ENCODE peak calls at places on chromosomes 1 and 21, in seven cellular contexts. J is Panc1, H is H1, P is stomach, Z is endothelial cell of umbilical vein, K is GM12878, S is suprapubic skin. O is an unnamed sample.
A peak's percentile ranks its signal among the peaks of the same experiment; 100 is the strongest.

GRCh38 chr1:151501474-151501873 is 9.7 kb upstream of the CGN start:
- DNase-seq in S (no peak), H (no peak), Z (no peak), J (no peak), K (no peak), P (no peak), O (no peak)

GRCh38 chr1:218658899-218659298 is 313.8 kb downstream of the TGFB2 start:
- DNase-seq in Z (peak; percentile 30), H (no peak), J (no peak), P (no peak), S (no peak), K (no peak), O (no peak)

GRCh38 chr1:97849350-97850339 is 71.2 kb downstream of the DPYD start:
- DNase-seq in K (no peak), Z (peak; percentile 93), P (no peak), H (no peak), S (no peak), J (peak; percentile 38), O (no peak)

GRCh38 chr1:237324226-237324625 is 282.2 kb downstream of the RYR2 start:
- DNase-seq in K (no peak), J (no peak), S (no peak), Z (no peak), H (no peak), P (no peak), O (no peak)

GRCh38 chr21:46097826-46098286 is at the start of gene COL6A2:
- DNase-seq in P (peak; percentile 45), H (peak; percentile 89), J (no peak), S (no peak), Z (no peak), K (no peak), O (peak; percentile 87)

GRCh38 chr1:228884196-228884595 is 148.9 kb downstream of the RHOU start:
- DNase-seq in Z (no peak), J (no peak), S (no peak), P (no peak), K (no peak), H (no peak), O (peak; percentile 31)

GRCh38 chr1:183987593-183988318 is 49.8 kb downstream of the COLGALT2 start:
- DNase-seq in S (no peak), J (no peak), Z (no peak), H (no peak), P (no peak), K (no peak), O (no peak)

GRCh38 chr1:183913556-183913955 is 108.6 kb downstream of the RGL1 start:
- DNase-seq in S (no peak), Z (no peak), K (no peak), P (no peak), H (no peak), J (no peak), O (no peak)

GRCh38 chr1:28950449-28950848 is 36.1 kb downstream of the EPB41 start:
- DNase-seq in H (no peak), Z (no peak), P (no peak), J (no peak), K (no peak), S (no peak), O (no peak)

GRCh38 chr1:92482404-92482664 is 4.4 kb downstream of the GFI1 start:
- DNase-seq in S (no peak), J (no peak), P (no peak), Z (peak; percentile 37), H (no peak), K (no peak), O (no peak)

GRCh38 chr21:43302356-43302700 is 124.6 kb downstream of the SIK1 start:
- DNase-seq in H (no peak), P (no peak), S (no peak), J (no peak), K (no peak), Z (no peak), O (no peak)

GRCh38 chr1:86714159-86714558 is 9.8 kb downstream of the SH3GLB1 start:
- DNase-seq in P (no peak), H (no peak), S (no peak), Z (no peak), K (no peak), J (no peak), O (no peak)

GRCh38 chr1:228058981-228059535 is 23.4 kb upstream of the ARF1 start:
- DNase-seq in K (no peak), J (no peak), P (no peak), Z (no peak), S (peak; percentile 67), H (no peak), O (no peak)

GRCh38 chr1:23217421-23218115 is at the start of gene HTR1D:
- DNase-seq in P (no peak), K (no peak), Z (no peak), J (no peak), H (peak; percentile 90), S (no peak), O (no peak)

GRCh38 chr1:181129771-181130606 is 41.5 kb downstream of the IER5 start:
- DNase-seq in K (no peak), H (no peak), Z (no peak), S (no peak), P (no peak), J (no peak), O (no peak)

GRCh38 chr1:31497601-31498000 is 78.7 kb upstream of the TINAGL1 start:
- DNase-seq in Z (no peak), H (no peak), P (no peak), S (no peak), K (no peak), J (no peak), O (no peak)

GRCh38 chr1:197320991-197321531 is 53.0 kb downstream of the CRB1 start:
- DNase-seq in H (no peak), Z (no peak), S (no peak), K (no peak), J (no peak), P (no peak), O (no peak)

GRCh38 chr1:1788646-1789431 is 10.6 kb upstream of the NADK start:
- DNase-seq in S (no peak), J (no peak), P (peak; percentile 62), K (no peak), H (peak; percentile 64), Z (no peak), O (no peak)

GRCh38 chr21:38852278-38852677 is 46.5 kb downstream of the ETS2 start:
- DNase-seq in Z (no peak), H (no peak), J (no peak), K (no peak), S (no peak), P (no peak), O (no peak)

DNA sequence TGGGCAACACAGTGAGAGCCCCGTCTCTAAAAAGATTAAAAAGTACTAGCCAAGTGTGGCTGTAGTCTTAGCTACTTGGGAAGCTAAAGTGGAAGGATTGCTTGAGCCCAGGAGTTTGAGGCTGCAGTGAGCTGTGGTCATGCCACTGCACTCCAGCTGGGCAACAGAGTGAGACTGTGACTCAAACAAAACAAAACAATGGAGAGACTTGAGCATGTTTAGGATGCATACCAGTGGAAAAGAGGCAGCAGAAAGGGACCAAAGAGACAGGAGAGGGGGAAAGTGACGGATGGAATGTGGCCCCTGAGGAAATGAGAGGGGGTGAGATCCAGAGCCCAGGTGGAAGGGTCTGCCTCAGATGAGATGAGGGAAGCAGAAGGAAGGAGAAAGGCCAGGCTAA is 358.9 kb downstream of the RPS6KC1 start:
- DNase-seq in J (no peak), Z (no peak), P (no peak), K (no peak), H (no peak), S (no peak), O (no peak)
- H3K4me1 ChIP-seq in J (no peaks in the 10 kb centered on the region), Z (no peaks in the 10 kb centered on the region), P (no peaks in the 10 kb centered on the region), K (no peaks in the 10 kb centered on the region), H (no peaks in the 10 kb centered on the region), S (no peaks in the 10 kb centered on the region), O (no peaks in the 10 kb centered on the region)

GRCh38 chr1:232139444-232139843 is 490.5 kb downstream of the SIPA1L2 start:
- DNase-seq in H (no peak), K (no peak), Z (no peak), P (no peak), S (no peak), J (no peak), O (no peak)

GRCh38 chr1:232136136-232136535 is 493.8 kb downstream of the SIPA1L2 start:
- DNase-seq in H (no peak), K (no peak), Z (no peak), P (no peak), S (no peak), J (no peak), O (no peak)

GRCh38 chr1:232137066-232137465 is 492.9 kb downstream of the SIPA1L2 start:
- DNase-seq in S (no peak), P (no peak), J (no peak), K (no peak), Z (no peak), H (no peak), O (no peak)

GRCh38 chr1:232140419-232141166 is 489.3 kb downstream of the SIPA1L2 start:
- DNase-seq in P (no peak), Z (no peak), S (no peak), K (no peak), H (no peak), J (no peak), O (no peak)

DNA sequence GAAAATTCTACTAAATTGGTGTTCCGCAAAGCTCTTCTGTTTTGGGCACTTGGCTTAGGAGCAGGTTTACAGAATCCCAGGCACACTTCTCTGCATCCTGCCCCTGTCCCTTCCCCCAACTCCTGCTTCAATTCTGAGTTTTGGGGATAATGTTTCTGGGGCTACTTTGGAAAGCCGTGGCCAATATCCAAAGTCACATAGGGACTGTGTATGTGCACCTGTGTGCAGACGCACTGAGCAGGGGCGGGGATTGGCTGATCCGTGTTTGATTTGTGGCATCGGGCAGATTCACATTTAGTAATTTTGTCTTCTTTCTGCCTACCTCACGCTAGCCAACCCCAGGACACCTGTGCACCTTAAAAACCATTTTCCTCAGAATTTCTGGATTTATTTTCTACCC is 491.9 kb downstream of the SIPA1L2 start:
- DNase-seq in Z (no peak), H (no peak), S (no peak), P (no peak), K (no peak), J (no peak), O (no peak)
- TF ChIP-seq POLR2AphosphoS5 in Z (no peak), H (peak; percentile 74), S (no peak), P (no peak), K (no peak), J (no peak), O (no peak)

GRCh38 chr1:193540511-193540910 is 354.1 kb upstream of the B3GALT2 start:
- DNase-seq in H (no peak), K (no peak), J (no peak), S (no peak), Z (no peak), P (no peak), O (no peak)
- H3K4me1 ChIP-seq in H (peaks cover 3% of the 10 kb centered on the region), K (peaks cover 30% of the 10 kb centered on the region), J (no peaks in the 10 kb centered on the region), S (no peaks in the 10 kb centered on the region), Z (no peaks in the 10 kb centered on the region), P (no peaks in the 10 kb centered on the region), O (no peaks in the 10 kb centered on the region)

DNA sequence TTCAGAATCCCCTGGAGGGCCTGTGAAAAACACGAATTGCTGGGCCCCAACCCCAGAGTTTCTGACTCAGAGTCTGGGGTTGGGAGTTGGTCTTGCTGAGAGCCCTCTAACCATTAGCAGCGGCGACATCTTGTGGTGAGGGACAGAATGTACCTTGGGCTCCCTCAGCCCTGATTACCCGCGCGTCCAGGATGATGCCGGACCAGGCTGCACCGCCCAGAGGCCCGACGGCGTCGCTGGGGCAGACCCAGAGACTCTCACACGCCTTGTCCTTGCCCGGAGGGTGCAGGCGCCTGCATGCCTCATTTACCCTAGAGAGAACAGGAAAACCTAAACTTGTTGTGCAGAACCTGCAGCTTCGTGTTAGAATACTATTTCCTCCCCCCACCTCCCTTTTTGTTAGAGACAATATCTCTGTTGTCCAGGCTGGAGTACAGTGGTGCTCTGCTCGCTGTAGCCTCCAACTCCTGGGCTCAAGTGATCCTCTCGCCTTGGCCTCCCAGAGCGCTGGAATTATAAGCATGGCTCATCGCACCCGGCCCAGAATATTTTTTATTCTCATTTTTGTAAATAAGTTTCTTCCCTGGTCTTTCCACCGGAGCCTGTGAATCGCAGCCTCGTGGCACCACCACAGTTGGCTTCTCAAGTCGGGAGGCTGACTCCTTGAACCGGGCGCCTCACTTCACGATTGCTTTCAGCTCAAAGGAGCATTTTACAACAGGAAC is 22.2 kb upstream of the RD3 start:
- DNase-seq in K (no peak), H (peak; percentile 90), S (peak; percentile 86), J (peak; percentile 66), P (peak; percentile 87), Z (peak; percentile 82), O (no peak)
- TF ChIP-seq POLR2AphosphoS5 in K (no peak), H (no peak), S (no peak), J (no peak), P (no peak), Z (no peak), O (no peak)